ENCODE peak calls at places on chromosomes 3 and 15, in seven cellular contexts. I, L, V, K, J, P and A are unnamed samples.
A peak's percentile ranks its signal among the peaks of the same experiment; 100 is the strongest.

GRCh38 chr3:55718475-55718874 is 231.4 kb upstream of the WNT5A start:
- DNase-seq in V (no peak), I (peak; percentile 33), J (no peak), P (no peak), K (no peak), L (no peak), A (no peak)

GRCh38 chr15:90860942-90861675 is 7.3 kb upstream of the FURIN start:
- DNase-seq in K (peak; percentile 31), P (no peak), I (no peak), L (no peak), V (peak; percentile 43), J (no peak), A (no peak)

GRCh38 chr3:52339612-52340011 is 23.5 kb downstream of the DNAH1 start:
- DNase-seq in K (peak; percentile 74), L (peak; percentile 86), V (peak; percentile 78), P (peak; percentile 57), J (peak; percentile 80), I (peak; percentile 51), A (peak; percentile 40)

GRCh38 chr15:29538110-29538509 is 268.5 kb upstream of the NSMCE3 start:
- DNase-seq in I (no peak), P (no peak), J (no peak), K (no peak), L (peak; percentile 10), V (no peak), A (no peak)

GRCh38 chr15:47394410-47394809 is 322.9 kb upstream of the SEMA6D start:
- DNase-seq in P (no peak), J (peak; percentile 53), V (no peak), K (no peak), L (no peak), I (no peak), A (no peak)

GRCh38 chr15:48721061-48721810 is 75.7 kb upstream of the FBN1 start:
- DNase-seq in K (no peak), J (no peak), V (no peak), I (no peak), L (no peak), P (no peak), A (no peak)

GRCh38 chr15:77821959-77822256 is 189.2 kb upstream of the LINGO1 start:
- DNase-seq in J (no peak), K (no peak), V (no peak), L (no peak), P (no peak), I (no peak), A (no peak)

GRCh38 chr3:58161435-58162398 is 49.1 kb downstream of the DNASE1L3 start:
- DNase-seq in P (no peak), V (peak; percentile 50), I (no peak), K (no peak), L (peak; percentile 70), J (no peak), A (no peak)

GRCh38 chr15:96323250-96324162 is 7.0 kb upstream of the NR2F2 start:
- DNase-seq in J (peak; percentile 86), I (no peak), V (no peak), K (no peak), P (no peak), L (no peak), A (no peak)

GRCh38 chr3:118501152-118501551 is 533.5 kb downstream of the IGSF11 start:
- DNase-seq in K (peak; percentile 14), V (peak; percentile 43), J (peak; percentile 45), I (peak; percentile 94), L (peak; percentile 29), P (no peak), A (no peak)

GRCh38 chr3:10162147-10162546 is 2.6 kb upstream of the IRAK2 start:
- DNase-seq in I (no peak), L (no peak), P (no peak), J (no peak), K (no peak), V (no peak), A (no peak)

DNA sequence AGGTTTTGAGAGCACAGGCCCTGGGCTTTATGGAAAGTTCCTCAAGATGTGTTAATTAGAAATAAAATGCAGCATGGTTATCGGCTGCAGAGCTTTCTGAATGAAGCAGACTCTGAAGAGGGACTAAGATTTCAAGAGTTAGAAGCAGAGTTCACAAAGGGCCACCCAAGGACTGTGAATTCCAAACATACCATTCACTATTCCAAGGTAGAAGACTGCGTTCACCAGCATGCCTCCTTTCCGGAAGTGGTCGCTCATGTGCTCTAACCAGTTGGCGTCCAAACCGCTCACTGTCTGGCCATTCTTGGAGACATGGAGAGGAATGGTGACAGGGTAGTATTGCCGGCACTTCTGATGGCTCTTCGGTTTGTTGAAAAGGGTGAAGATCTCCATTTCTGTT is 104.9 kb downstream of the OXNAD1 start:
- DNase-seq in P (no peak), V (no peak), J (peak; percentile 68), K (no peak), I (no peak), L (no peak), A (no peak)
- H3K4me1 ChIP-seq in P (peaks cover 9% of the 10 kb centered on the region), V (peaks cover 10% of the 10 kb centered on the region), J (peaks cover 34% of the 10 kb centered on the region), K (peaks cover 36% of the 10 kb centered on the region), I (peaks cover 18% of the 10 kb centered on the region), L (no peaks in the 10 kb centered on the region), A (peaks cover 29% of the 10 kb centered on the region)

DNA sequence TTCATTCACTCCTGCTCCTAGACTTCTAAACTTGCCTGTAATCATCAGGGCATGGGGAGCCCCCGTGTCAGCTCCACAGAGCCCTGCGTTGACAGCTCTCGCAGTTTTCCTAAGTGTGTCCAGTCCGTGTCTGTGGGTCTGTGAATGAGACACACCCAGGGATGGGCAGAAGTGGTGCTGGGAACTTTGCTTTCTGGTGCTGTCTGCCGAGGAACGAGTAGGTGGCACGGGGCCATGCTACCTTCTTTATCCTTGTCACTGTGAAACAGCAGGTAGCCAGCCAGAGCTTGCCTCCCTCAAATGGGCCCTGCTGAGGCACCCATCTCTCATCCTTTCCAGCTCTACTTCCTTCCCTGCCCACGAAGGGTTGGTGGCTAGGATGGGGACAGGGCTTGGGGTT is 27.7 kb downstream of the PDIA5 start:
- DNase-seq in I (no peak), L (no peak), J (no peak), K (no peak), V (no peak), P (no peak), A (no peak)
- H3K4me1 ChIP-seq in I (peaks cover 45% of the 10 kb centered on the region), L (peaks cover 38% of the 10 kb centered on the region), J (peaks cover 28% of the 10 kb centered on the region), K (peaks cover 12% of the 10 kb centered on the region), V (peaks cover 14% of the 10 kb centered on the region), P (peaks cover 21% of the 10 kb centered on the region), A (no peaks in the 10 kb centered on the region)

GRCh38 chr3:124833710-124834332 is 53.3 kb downstream of the ITGB5 start:
- DNase-seq in L (no peak), I (no peak), V (peak; percentile 66), P (no peak), K (peak; percentile 74), J (no peak), A (no peak)
- H3K4me1 ChIP-seq in L (peaks cover 38% of the 10 kb centered on the region), I (peaks cover 32% of the 10 kb centered on the region), V (peaks cover 42% of the 10 kb centered on the region), P (peaks cover 30% of the 10 kb centered on the region), K (peaks cover 62% of the 10 kb centered on the region), J (peaks cover 31% of the 10 kb centered on the region), A (peaks cover 43% of the 10 kb centered on the region)

DNA sequence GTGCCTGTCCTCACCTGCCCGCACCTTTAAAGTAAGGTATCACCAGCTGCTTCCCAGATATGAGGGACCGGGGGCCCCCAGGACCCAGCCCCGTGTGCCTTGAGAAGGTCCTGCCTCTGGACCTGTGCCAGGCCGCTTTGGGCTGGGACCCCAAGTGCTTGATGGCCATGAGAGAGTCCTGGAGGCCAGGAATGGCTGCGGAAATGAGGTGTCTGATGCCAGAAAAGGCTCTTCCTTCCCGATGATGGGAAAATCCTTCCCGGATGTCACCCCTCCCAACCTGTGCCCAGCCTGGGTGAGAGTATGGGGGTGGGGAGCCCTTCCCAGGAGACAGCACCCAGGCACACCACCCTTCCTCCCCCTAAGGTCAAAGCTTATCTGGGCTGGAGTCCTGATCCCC is 14.1 kb downstream of the SEMA3F start:
- DNase-seq in I (no peak), L (no peak), V (no peak), J (no peak), P (no peak), K (no peak), A (no peak)
- H3K4me1 ChIP-seq in I (peaks cover 21% of the 10 kb centered on the region), L (peaks cover 39% of the 10 kb centered on the region), V (peaks cover 29% of the 10 kb centered on the region), J (peaks cover 64% of the 10 kb centered on the region), P (no peaks in the 10 kb centered on the region), K (peaks cover 25% of the 10 kb centered on the region), A (peaks cover 61% of the 10 kb centered on the region)

DNA sequence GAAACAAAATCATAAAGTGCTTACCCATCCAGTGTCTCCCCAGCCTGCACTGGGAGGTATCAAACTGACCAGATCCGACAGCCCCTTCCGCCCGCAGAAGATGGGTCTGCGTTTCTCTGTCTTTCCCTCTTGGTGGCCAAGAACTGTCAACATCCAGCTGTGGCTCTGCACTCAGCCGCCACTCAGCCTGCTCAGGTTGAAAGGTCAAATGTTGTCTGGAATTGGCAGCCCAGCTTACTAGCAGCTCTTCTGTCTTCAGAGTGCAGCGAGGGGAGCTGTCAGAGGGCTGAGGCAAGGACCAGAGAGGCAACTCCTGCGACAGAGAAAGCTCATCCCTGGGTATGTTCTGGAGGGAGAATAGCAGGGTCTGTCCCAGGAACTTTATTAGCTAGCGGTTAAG is 45.4 kb downstream of the GOLGA6L2 start:
- DNase-seq in K (no peak), P (no peak), I (no peak), L (no peak), V (no peak), J (no peak), A (no peak)
- H3K4me1 ChIP-seq in K (no peaks in the 10 kb centered on the region), P (no peaks in the 10 kb centered on the region), I (no peaks in the 10 kb centered on the region), L (no peaks in the 10 kb centered on the region), V (no peaks in the 10 kb centered on the region), J (no peaks in the 10 kb centered on the region), A (no peaks in the 10 kb centered on the region)

GRCh38 chr15:74775894-74776293 is 6.0 kb upstream of the CSK start:
- DNase-seq in K (no peak), L (no peak), J (no peak), I (no peak), V (no peak), P (no peak), A (no peak)
- H3K4me1 ChIP-seq in K (peaks cover 15% of the 10 kb centered on the region), L (peaks cover 34% of the 10 kb centered on the region), J (peaks cover 28% of the 10 kb centered on the region), I (peaks cover 30% of the 10 kb centered on the region), V (peaks cover 20% of the 10 kb centered on the region), P (peaks cover 59% of the 10 kb centered on the region), A (peaks cover 10% of the 10 kb centered on the region)

GRCh38 chr3:50581459-50581842 is 12.1 kb downstream of the HEMK1 start:
- DNase-seq in P (no peak), L (no peak), J (no peak), I (no peak), K (no peak), V (no peak), A (no peak)

GRCh38 chr3:50584391-50584790 is 15.1 kb downstream of the HEMK1 start:
- DNase-seq in V (no peak), I (no peak), J (no peak), P (no peak), K (peak; percentile 47), L (no peak), A (no peak)

GRCh38 chr3:50580683-50581458 is 11.5 kb downstream of the HEMK1 start:
- DNase-seq in I (no peak), P (no peak), V (no peak), K (no peak), J (no peak), L (no peak), A (no peak)

GRCh38 chr3:50583897-50584296 is 14.6 kb downstream of the HEMK1 start:
- DNase-seq in P (no peak), V (no peak), I (peak; percentile 83), L (no peak), J (no peak), K (no peak), A (no peak)

GRCh38 chr3:50582083-50582482 is 12.8 kb downstream of the HEMK1 start:
- DNase-seq in L (no peak), V (no peak), K (no peak), J (no peak), P (no peak), I (no peak), A (no peak)
- H3K4me1 ChIP-seq in L (no peaks in the 10 kb centered on the region), V (no peaks in the 10 kb centered on the region), K (peaks cover 15% of the 10 kb centered on the region), J (no peaks in the 10 kb centered on the region), P (peaks cover 29% of the 10 kb centered on the region), I (peaks cover 6% of the 10 kb centered on the region), A (no peaks in the 10 kb centered on the region)